ENCODE peak calls at places on chromosomes 12 and 14, in eight cellular contexts. One of them, this sample, is unnamed.

GRCh38 chr12:124774462-124775167 is 89.0 kb downstream of the SCARB1 start:
- DNase-seq in HCT116: no peak
- DNase-seq in OCI-LY7: peak
- DNase-seq in GM23338: no peak
- DNase-seq in hepatocyte: no peak
- DNase-seq in neural progenitor cell: no peak
- DNase-seq in SK-N-SH: no peak
- DNase-seq in GM23248: peak
- DNase-seq in this sample: peak

GRCh38 chr12:93352321-93352720 is 25.4 kb upstream of the NUDT4 start:
- DNase-seq in HCT116: no peak
- DNase-seq in OCI-LY7: no peak
- DNase-seq in GM23338: no peak
- DNase-seq in hepatocyte: no peak
- DNase-seq in neural progenitor cell: no peak
- DNase-seq in SK-N-SH: no peak
- DNase-seq in GM23248: no peak
- DNase-seq in this sample: no peak

GRCh38 chr12:64452559-64453329 is 824 bp downstream of the TBK1 start:
- DNase-seq in HCT116: peak
- DNase-seq in OCI-LY7: peak
- DNase-seq in GM23338: peak
- DNase-seq in hepatocyte: peak
- DNase-seq in neural progenitor cell: no peak
- DNase-seq in SK-N-SH: peak
- DNase-seq in GM23248: peak
- DNase-seq in this sample: peak

GRCh38 chr12:123075591-123076171 is 75.2 kb downstream of the PITPNM2 start:
- DNase-seq in HCT116: no peak
- DNase-seq in OCI-LY7: peak
- DNase-seq in GM23338: peak
- DNase-seq in hepatocyte: peak
- DNase-seq in neural progenitor cell: peak
- DNase-seq in SK-N-SH: no peak
- DNase-seq in GM23248: no peak
- DNase-seq in this sample: no peak

GRCh38 chr12:95440401-95440800 is 33.6 kb upstream of the METAP2 start:
- DNase-seq in HCT116: no peak
- DNase-seq in OCI-LY7: peak
- DNase-seq in GM23338: no peak
- DNase-seq in hepatocyte: no peak
- DNase-seq in neural progenitor cell: no peak
- DNase-seq in SK-N-SH: no peak
- DNase-seq in GM23248: peak
- DNase-seq in this sample: no peak

GRCh38 chr12:67853204-67853603 is 136.0 kb upstream of the IFNG-AS1 start:
- DNase-seq in HCT116: no peak
- DNase-seq in OCI-LY7: no peak
- DNase-seq in GM23338: no peak
- DNase-seq in hepatocyte: no peak
- DNase-seq in neural progenitor cell: no peak
- DNase-seq in SK-N-SH: no peak
- DNase-seq in GM23248: peak
- DNase-seq in this sample: no peak

GRCh38 chr12:81610955-81611889 is 147.9 kb downstream of the PPFIA2 start:
- DNase-seq in HCT116: no peak
- DNase-seq in OCI-LY7: peak
- DNase-seq in GM23338: peak
- DNase-seq in hepatocyte: peak
- DNase-seq in neural progenitor cell: peak
- DNase-seq in SK-N-SH: peak
- DNase-seq in GM23248: peak
- DNase-seq in this sample: peak

GRCh38 chr12:47088021-47088944 is 8.5 kb upstream of the AMIGO2 start:
- DNase-seq in HCT116: no peak
- DNase-seq in OCI-LY7: no peak
- DNase-seq in GM23338: no peak
- DNase-seq in hepatocyte: peak
- DNase-seq in neural progenitor cell: no peak
- DNase-seq in SK-N-SH: no peak
- DNase-seq in GM23248: no peak
- DNase-seq in this sample: no peak

GRCh38 chr12:32826807-32827412 is 69.7 kb downstream of the PKP2 start:
- DNase-seq in HCT116: no peak
- DNase-seq in OCI-LY7: no peak
- DNase-seq in GM23338: no peak
- DNase-seq in hepatocyte: no peak
- DNase-seq in neural progenitor cell: no peak
- DNase-seq in SK-N-SH: peak
- DNase-seq in GM23248: no peak
- DNase-seq in this sample: no peak

GRCh38 chr14:102993523-102993922 is 63.8 kb downstream of the CDC42BPB start:
- DNase-seq in HCT116: peak
- DNase-seq in OCI-LY7: no peak
- DNase-seq in GM23338: no peak
- DNase-seq in hepatocyte: peak
- DNase-seq in neural progenitor cell: no peak
- DNase-seq in SK-N-SH: no peak
- DNase-seq in GM23248: peak
- DNase-seq in this sample: no peak

GRCh38 chr12:79826267-79827128 is 108.4 kb downstream of the PPP1R12A start:
- DNase-seq in HCT116: no peak
- DNase-seq in OCI-LY7: no peak
- DNase-seq in GM23338: no peak
- DNase-seq in hepatocyte: no peak
- DNase-seq in neural progenitor cell: peak
- DNase-seq in SK-N-SH: no peak
- DNase-seq in GM23248: no peak
- DNase-seq in this sample: no peak

GRCh38 chr12:58502236-58502635 is 418.1 kb downstream of the LRIG3 start:
- DNase-seq in HCT116: no peak
- DNase-seq in OCI-LY7: no peak
- DNase-seq in GM23338: no peak
- DNase-seq in hepatocyte: peak
- DNase-seq in neural progenitor cell: peak
- DNase-seq in SK-N-SH: no peak
- DNase-seq in GM23248: peak
- DNase-seq in this sample: peak

GRCh38 chr14:71290960-71291466 is 383.8 kb downstream of the PCNX1 start:
- DNase-seq in HCT116: peak
- DNase-seq in OCI-LY7: peak
- DNase-seq in GM23338: no peak
- DNase-seq in hepatocyte: peak
- DNase-seq in neural progenitor cell: no peak
- DNase-seq in SK-N-SH: no peak
- DNase-seq in GM23248: peak
- DNase-seq in this sample: peak
- TF ChIP-seq EZH2phosphoT487 in HCT116: no peak
- TF ChIP-seq EZH2phosphoT487 in OCI-LY7: no peak
- TF ChIP-seq EZH2phosphoT487 in GM23338: no peak
- TF ChIP-seq EZH2phosphoT487 in hepatocyte: no peak
- TF ChIP-seq EZH2phosphoT487 in neural progenitor cell: no peak
- TF ChIP-seq EZH2phosphoT487 in SK-N-SH: no peak
- TF ChIP-seq EZH2phosphoT487 in GM23248: no peak
- TF ChIP-seq EZH2phosphoT487 in this sample: no peak

DNA sequence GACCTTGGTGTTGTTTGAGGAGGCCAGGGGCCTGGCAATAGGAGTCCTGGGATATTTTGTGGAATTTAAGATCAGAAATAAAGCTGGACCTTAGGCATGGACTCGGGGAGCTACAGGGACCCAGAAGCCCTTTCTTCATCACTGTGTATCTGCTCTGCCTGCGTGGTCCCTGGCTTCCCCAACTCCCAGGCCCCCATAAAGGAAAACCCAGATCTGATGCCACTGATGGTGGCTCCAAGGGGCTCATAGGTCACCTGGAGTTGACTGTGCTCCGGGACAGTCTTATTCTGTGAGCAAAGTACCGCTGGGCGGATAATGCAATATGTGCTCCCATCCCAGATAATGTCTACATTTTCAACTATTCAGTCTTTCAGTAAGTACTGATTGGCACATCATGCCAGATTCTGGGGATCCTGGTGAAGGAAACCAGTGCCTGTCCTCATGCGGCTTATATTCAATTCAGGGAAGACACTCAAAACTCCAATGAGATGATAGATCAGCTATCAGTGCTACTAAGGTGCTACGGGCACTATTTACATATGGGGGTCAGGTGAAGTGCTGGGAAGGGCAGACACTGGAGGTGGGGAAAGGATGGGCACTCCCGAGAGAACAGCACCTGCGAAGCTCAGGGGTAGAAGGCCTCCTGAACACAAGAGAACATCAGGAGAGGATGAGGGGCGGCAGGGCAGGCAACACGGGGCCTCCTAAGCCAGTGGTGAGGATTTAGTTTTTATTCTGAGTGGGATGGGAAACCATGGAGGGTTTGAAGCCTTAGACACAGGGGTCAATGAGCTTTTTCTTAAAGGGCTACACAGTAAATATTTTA is 5.5 kb upstream of the SELPLG start:
- DNase-seq in HCT116: no peak
- DNase-seq in OCI-LY7: no peak
- DNase-seq in GM23338: no peak
- DNase-seq in hepatocyte: no peak
- DNase-seq in neural progenitor cell: no peak
- DNase-seq in SK-N-SH: no peak
- DNase-seq in GM23248: no peak
- DNase-seq in this sample: no peak
- H3K27ac ChIP-seq in HCT116: no peak
- H3K27ac ChIP-seq in OCI-LY7: peak
- H3K27ac ChIP-seq in GM23338: peak
- H3K27ac ChIP-seq in hepatocyte: no peak
- H3K27ac ChIP-seq in neural progenitor cell: peak
- H3K27ac ChIP-seq in SK-N-SH: no peak
- H3K27ac ChIP-seq in GM23248: no peak
- H3K27ac ChIP-seq in this sample: peak

GRCh38 chr12:2094597-2094996 is 41.8 kb downstream of the CACNA1C start:
- DNase-seq in HCT116: no peak
- DNase-seq in OCI-LY7: peak
- DNase-seq in GM23338: no peak
- DNase-seq in hepatocyte: no peak
- DNase-seq in neural progenitor cell: no peak
- DNase-seq in SK-N-SH: no peak
- DNase-seq in GM23248: peak
- DNase-seq in this sample: no peak

GRCh38 chr12:2099595-2099994 is 46.8 kb downstream of the CACNA1C start:
- DNase-seq in HCT116: no peak
- DNase-seq in OCI-LY7: no peak
- DNase-seq in GM23338: no peak
- DNase-seq in hepatocyte: no peak
- DNase-seq in neural progenitor cell: no peak
- DNase-seq in SK-N-SH: peak
- DNase-seq in GM23248: no peak
- DNase-seq in this sample: no peak

GRCh38 chr12:2095878-2096277 is 43.1 kb downstream of the CACNA1C start:
- DNase-seq in HCT116: no peak
- DNase-seq in OCI-LY7: no peak
- DNase-seq in GM23338: no peak
- DNase-seq in hepatocyte: peak
- DNase-seq in neural progenitor cell: no peak
- DNase-seq in SK-N-SH: no peak
- DNase-seq in GM23248: no peak
- DNase-seq in this sample: no peak

GRCh38 chr12:2098852-2099251 is 46.1 kb downstream of the CACNA1C start:
- DNase-seq in HCT116: no peak
- DNase-seq in OCI-LY7: no peak
- DNase-seq in GM23338: no peak
- DNase-seq in hepatocyte: no peak
- DNase-seq in neural progenitor cell: no peak
- DNase-seq in SK-N-SH: no peak
- DNase-seq in GM23248: no peak
- DNase-seq in this sample: no peak

GRCh38 chr12:2097617-2098016 is 44.8 kb downstream of the CACNA1C start:
- DNase-seq in HCT116: no peak
- DNase-seq in OCI-LY7: no peak
- DNase-seq in GM23338: no peak
- DNase-seq in hepatocyte: no peak
- DNase-seq in neural progenitor cell: no peak
- DNase-seq in SK-N-SH: no peak
- DNase-seq in GM23248: no peak
- DNase-seq in this sample: no peak
- TF ChIP-seq EZH2phosphoT487 in HCT116: no peak
- TF ChIP-seq EZH2phosphoT487 in OCI-LY7: no peak
- TF ChIP-seq EZH2phosphoT487 in GM23338: no peak
- TF ChIP-seq EZH2phosphoT487 in hepatocyte: no peak
- TF ChIP-seq EZH2phosphoT487 in neural progenitor cell: no peak
- TF ChIP-seq EZH2phosphoT487 in SK-N-SH: no peak
- TF ChIP-seq EZH2phosphoT487 in GM23248: no peak
- TF ChIP-seq EZH2phosphoT487 in this sample: no peak

GRCh38 chr14:68084256-68084655 is 264.7 kb downstream of the RAD51B start:
- DNase-seq in HCT116: no peak
- DNase-seq in OCI-LY7: no peak
- DNase-seq in GM23338: no peak
- DNase-seq in hepatocyte: no peak
- DNase-seq in neural progenitor cell: peak
- DNase-seq in SK-N-SH: no peak
- DNase-seq in GM23248: peak
- DNase-seq in this sample: no peak

GRCh38 chr14:68085742-68086141 is 266.2 kb downstream of the RAD51B start:
- DNase-seq in HCT116: no peak
- DNase-seq in OCI-LY7: no peak
- DNase-seq in GM23338: no peak
- DNase-seq in hepatocyte: no peak
- DNase-seq in neural progenitor cell: no peak
- DNase-seq in SK-N-SH: no peak
- DNase-seq in GM23248: no peak
- DNase-seq in this sample: no peak

GRCh38 chr14:68088463-68088862 is 268.9 kb downstream of the RAD51B start:
- DNase-seq in HCT116: peak
- DNase-seq in OCI-LY7: no peak
- DNase-seq in GM23338: no peak
- DNase-seq in hepatocyte: no peak
- DNase-seq in neural progenitor cell: peak
- DNase-seq in SK-N-SH: no peak
- DNase-seq in GM23248: no peak
- DNase-seq in this sample: no peak

GRCh38 chr14:68094158-68094557 is 274.6 kb downstream of the RAD51B start:
- DNase-seq in HCT116: no peak
- DNase-seq in OCI-LY7: no peak
- DNase-seq in GM23338: no peak
- DNase-seq in hepatocyte: no peak
- DNase-seq in neural progenitor cell: no peak
- DNase-seq in SK-N-SH: no peak
- DNase-seq in GM23248: peak
- DNase-seq in this sample: no peak

DNA sequence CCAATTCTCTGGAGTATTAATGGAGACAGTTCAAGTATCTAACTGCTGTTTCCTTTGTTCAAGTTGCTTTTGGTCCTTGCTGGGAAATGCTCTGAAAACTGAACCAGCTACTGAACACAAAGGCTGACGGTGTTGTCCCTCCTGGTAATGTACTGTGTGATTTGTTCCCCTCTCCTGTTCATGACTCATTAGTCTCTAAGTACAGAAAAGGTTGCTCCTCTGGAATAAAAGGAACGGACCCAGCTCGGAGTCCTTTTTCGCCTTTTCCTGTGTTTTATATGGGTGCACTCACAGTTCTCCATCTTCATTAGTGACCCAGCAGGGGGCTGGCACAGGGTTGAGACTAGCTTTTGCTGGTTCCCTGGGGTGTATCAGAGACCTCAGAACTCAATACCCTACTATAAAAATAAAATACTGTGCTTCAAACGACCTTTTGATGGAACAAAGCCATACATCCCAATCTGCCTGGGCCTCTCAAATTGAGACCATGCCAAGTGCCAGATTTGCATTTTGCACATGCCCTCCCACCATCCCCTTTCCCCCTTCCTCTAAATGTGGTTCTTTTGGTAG is 269.7 kb downstream of the RAD51B start:
- DNase-seq in HCT116: peak
- DNase-seq in OCI-LY7: no peak
- DNase-seq in GM23338: no peak
- DNase-seq in hepatocyte: no peak
- DNase-seq in neural progenitor cell: peak
- DNase-seq in SK-N-SH: no peak
- DNase-seq in GM23248: peak
- DNase-seq in this sample: no peak
- H3K27ac ChIP-seq in HCT116: peak
- H3K27ac ChIP-seq in OCI-LY7: no peak
- H3K27ac ChIP-seq in GM23338: no peak
- H3K27ac ChIP-seq in hepatocyte: peak
- H3K27ac ChIP-seq in neural progenitor cell: no peak
- H3K27ac ChIP-seq in SK-N-SH: peak
- H3K27ac ChIP-seq in GM23248: no peak
- H3K27ac ChIP-seq in this sample: no peak

This sample was measured in MM.1S.